ENCODE peak calls at places on chromosomes 6 and 20, in five cellular contexts. K is body of pancreas; M is psoas muscle; U is colonic mucosa; H is CD8-positive, alpha-beta T cell. G is an unnamed sample.

GRCh38 chr6:40054602-40055001 is 120.3 kb upstream of the MOCS1 start:
- DNase-seq in H (no peak), K (no peak), U (no peak), M (no peak), G (no peak)

GRCh38 chr6:81759782-81760181 is 7.3 kb upstream of the TENT5A start:
- DNase-seq in M (no peak), U (no peak), H (no peak), K (no peak), G (no peak)

GRCh38 chr6:131135244-131136020 is at the start of gene AKAP7:
- DNase-seq in M (peak; percentile 89), H (peak; percentile 14), U (peak; percentile 74), K (peak; percentile 82), G (peak; percentile 49)

GRCh38 chr20:5608104-5608447 is 142.1 kb upstream of the SHLD1 start:
- DNase-seq in K (no peak), H (no peak), U (peak; percentile 40), M (no peak), G (no peak)

GRCh38 chr6:40389176-40389767 is 197.9 kb downstream of the LRFN2 start:
- DNase-seq in H (no peak), U (no peak), K (no peak), M (no peak), G (no peak)

GRCh38 chr6:120675886-120676285 is 658.4 kb downstream of the TBC1D32 start:
- DNase-seq in K (no peak), U (no peak), H (no peak), M (no peak), G (no peak)

GRCh38 chr6:84665392-84665791 is 99.0 kb downstream of the TBX18 start:
- DNase-seq in U (no peak), K (no peak), M (no peak), H (no peak), G (no peak)

GRCh38 chr6:67736161-67736560 is 898.9 kb upstream of the ADGRB3 start:
- DNase-seq in M (no peak), H (no peak), K (no peak), U (no peak), G (no peak)

GRCh38 chr6:96302991-96303390 is 218.6 kb upstream of the UFL1 start:
- DNase-seq in M (no peak), H (no peak), U (no peak), K (no peak), G (no peak)

GRCh38 chr6:40148882-40149573 is 214.8 kb upstream of the MOCS1 start:
- DNase-seq in H (no peak), M (no peak), U (no peak), K (no peak), G (no peak)

GRCh38 chr6:11368760-11369159 is 136.3 kb upstream of the NEDD9 start:
- DNase-seq in U (no peak), M (no peak), H (no peak), K (no peak), G (no peak)

GRCh38 chr6:86937219-86938079 is at the start of gene HTR1E:
- DNase-seq in M (peak; percentile 52), U (no peak), K (peak; percentile 82), H (no peak), G (peak; percentile 74)

GRCh38 chr20:59123011-59123676 is 40.5 kb upstream of the ZNF831 start:
- DNase-seq in U (no peak), M (no peak), H (no peak), K (no peak), G (no peak)

GRCh38 chr20:1317545-1318255 is 11.2 kb downstream of the SDCBP2 start:
- DNase-seq in U (no peak), K (no peak), H (no peak), M (no peak), G (no peak)
- H3K4me3 ChIP-seq in U (no peak overlapping the region), K (no peak overlapping the region), H (no peak overlapping the region), M (no peak overlapping the region), G (no peak overlapping the region)

DNA sequence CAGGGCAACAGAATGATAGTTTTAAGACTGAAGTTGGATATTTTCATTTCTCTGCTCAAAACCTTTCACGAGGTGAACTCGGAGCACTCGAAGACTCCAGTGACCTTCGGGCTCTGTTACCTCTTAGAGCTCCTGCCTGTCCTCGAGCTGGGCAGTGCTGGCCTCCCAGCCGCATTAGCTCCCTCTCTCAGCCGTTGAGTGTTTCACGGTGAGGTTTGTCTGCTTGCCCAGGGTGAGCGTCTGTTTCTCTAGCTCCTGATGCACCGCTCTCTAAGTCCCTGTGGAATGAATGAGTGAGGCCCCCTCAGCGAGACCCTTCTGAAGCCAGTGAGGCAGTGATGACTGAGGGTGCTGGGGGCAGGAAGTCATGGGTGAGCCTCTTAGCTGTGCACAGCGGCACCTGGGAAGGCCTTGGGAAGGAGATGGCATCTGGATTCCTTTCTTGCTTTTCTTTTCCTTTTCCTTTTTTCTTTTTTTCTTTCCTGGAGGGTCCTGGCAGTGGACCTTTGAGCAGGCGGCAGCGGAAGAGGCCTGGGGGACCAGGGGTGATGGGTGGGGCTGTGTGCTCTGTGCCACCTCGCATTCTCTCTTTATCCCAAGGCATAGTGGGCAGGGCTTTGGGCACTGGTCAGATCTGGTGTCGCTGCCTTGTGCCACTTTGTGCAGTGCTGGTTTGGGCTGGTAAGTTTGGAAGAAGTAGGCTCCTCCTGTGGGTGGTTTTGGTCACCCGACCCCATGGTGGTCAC is 2.2 kb downstream of the PSMG4 start:
- DNase-seq in U (no peak), K (no peak), M (no peak), H (no peak), G (no peak)
- H3K4me3 ChIP-seq in U (no peak overlapping the region), K (no peak overlapping the region), M (peak overlapping the region; percentile 93), H (no peak overlapping the region), G (peak overlapping the region; percentile 96)

DNA sequence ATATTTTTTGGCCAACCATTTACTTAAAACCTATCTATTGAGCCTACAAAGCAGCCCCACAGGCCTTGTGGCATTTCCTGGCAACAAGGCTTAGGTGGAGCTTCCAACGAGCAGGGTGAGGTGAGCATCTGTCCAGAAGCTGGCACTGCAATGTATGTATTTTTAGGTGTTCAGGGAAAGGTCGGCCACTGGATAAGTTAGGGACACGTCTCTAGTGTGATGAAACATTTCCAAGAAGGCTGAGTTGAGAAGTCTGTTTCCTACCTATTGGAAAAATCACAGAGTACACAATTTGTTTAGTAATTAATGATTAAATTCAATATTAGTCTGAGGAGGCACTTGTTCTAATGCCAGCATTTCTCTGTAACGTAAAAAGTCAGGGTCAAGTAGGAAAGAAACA is 17.8 kb upstream of the RCAN2 start:
- DNase-seq in U (no peak), M (no peak), K (peak; percentile 13), H (no peak), G (no peak)
- H3K4me3 ChIP-seq in U (no peak overlapping the region), M (no peak overlapping the region), K (no peak overlapping the region), H (no peak overlapping the region), G (no peak overlapping the region)

GRCh38 chr20:4147319-4147718 is 132.0 kb upstream of the RNF24 start:
- DNase-seq in K (no peak), M (no peak), U (no peak), H (no peak), G (no peak)

GRCh38 chr20:4151342-4151741 is 136.0 kb upstream of the RNF24 start:
- DNase-seq in U (no peak), M (no peak), K (no peak), H (no peak), G (no peak)

GRCh38 chr20:4151991-4152695 is 136.8 kb upstream of the RNF24 start:
- DNase-seq in M (no peak), U (no peak), K (no peak), H (no peak), G (no peak)

GRCh38 chr20:4152696-4153235 is 137.4 kb upstream of the RNF24 start:
- DNase-seq in H (no peak), M (no peak), U (no peak), K (no peak), G (no peak)

GRCh38 chr20:4150095-4150492 is 134.7 kb upstream of the RNF24 start:
- DNase-seq in U (no peak), K (no peak), H (no peak), M (no peak), G (no peak)
- H3K4me3 ChIP-seq in U (peak overlapping the region; percentile 63), K (no peak overlapping the region), H (no peak overlapping the region), M (peak overlapping the region; percentile 82), G (no peak overlapping the region)

GRCh38 chr6:160041608-160042007 is 72.7 kb downstream of the IGF2R start:
- DNase-seq in M (peak; percentile 80), H (no peak), K (peak; percentile 94), U (no peak), G (no peak)

GRCh38 chr6:160040527-160041264 is 71.8 kb downstream of the IGF2R start:
- DNase-seq in U (no peak), H (no peak), K (no peak), M (no peak), G (no peak)

GRCh38 chr6:160043784-160044183 is 74.9 kb downstream of the IGF2R start:
- DNase-seq in M (no peak), U (no peak), H (no peak), K (no peak), G (no peak)

GRCh38 chr6:160042788-160043301 is 74.0 kb downstream of the IGF2R start:
- DNase-seq in U (no peak), M (no peak), H (no peak), K (no peak), G (no peak)

GRCh38 chr6:160042014-160042773 is 73.3 kb downstream of the IGF2R start:
- DNase-seq in K (no peak), H (no peak), U (no peak), M (no peak), G (no peak)
- H3K4me3 ChIP-seq in K (no peak overlapping the region), H (no peak overlapping the region), U (no peak overlapping the region), M (no peak overlapping the region), G (no peak overlapping the region)

G was measured in BE2C.